ENCODE peak calls at places on chromosomes 2 and 18, in five cellular contexts. One of them, this sample, is unnamed.

GRCh38 chr2:37768491-37768925 is 97.1 kb upstream of the CDC42EP3 start:
- DNase-seq in IMR-90: peak; percentile 92
- DNase-seq in H9: no peak
- DNase-seq in mesenchymal stem cell: peak; percentile 90
- DNase-seq in H1: no peak
- DNase-seq in this sample: no peak

GRCh38 chr18:72826736-72827135 is 41.1 kb downstream of the NETO1 start:
- DNase-seq in IMR-90: no peak
- DNase-seq in H9: peak; percentile 47
- DNase-seq in mesenchymal stem cell: no peak
- DNase-seq in H1: no peak
- DNase-seq in this sample: no peak

GRCh38 chr2:117745537-117745936 is 69.0 kb upstream of the DDX18 start:
- DNase-seq in IMR-90: no peak
- DNase-seq in H9: no peak
- DNase-seq in mesenchymal stem cell: no peak
- DNase-seq in H1: no peak
- DNase-seq in this sample: no peak

GRCh38 chr2:169362346-169363026 is at the start of gene LRP2:
- DNase-seq in IMR-90: no peak
- DNase-seq in H9: peak; percentile 38
- DNase-seq in mesenchymal stem cell: peak; percentile 15
- DNase-seq in H1: peak; percentile 73
- DNase-seq in this sample: peak; percentile 50

GRCh38 chr2:218812096-218812815 is 19.3 kb downstream of the PRKAG3 start:
- DNase-seq in IMR-90: no peak
- DNase-seq in H9: no peak
- DNase-seq in mesenchymal stem cell: no peak
- DNase-seq in H1: no peak
- DNase-seq in this sample: no peak

GRCh38 chr2:118388771-118389170 is 300.5 kb downstream of the INSIG2 start:
- DNase-seq in IMR-90: peak; percentile 74
- DNase-seq in H9: no peak
- DNase-seq in mesenchymal stem cell: no peak
- DNase-seq in H1: no peak
- DNase-seq in this sample: no peak

GRCh38 chr18:77866309-77866708 is 616.7 kb downstream of the GALR1 start:
- DNase-seq in IMR-90: no peak
- DNase-seq in H9: no peak
- DNase-seq in mesenchymal stem cell: no peak
- DNase-seq in H1: no peak
- DNase-seq in this sample: no peak

GRCh38 chr2:101173707-101174295 is 22.6 kb upstream of the TBC1D8 start:
- DNase-seq in IMR-90: no peak
- DNase-seq in H9: no peak
- DNase-seq in mesenchymal stem cell: no peak
- DNase-seq in H1: no peak
- DNase-seq in this sample: no peak

GRCh38 chr2:237996041-237996593 is 29.3 kb downstream of the UBE2F start:
- DNase-seq in IMR-90: peak; percentile 84
- DNase-seq in H9: no peak
- DNase-seq in mesenchymal stem cell: peak; percentile 62
- DNase-seq in H1: no peak
- DNase-seq in this sample: no peak

GRCh38 chr2:163604941-163605555 is 130.8 kb downstream of the FIGN start:
- DNase-seq in IMR-90: peak; percentile 79
- DNase-seq in H9: no peak
- DNase-seq in mesenchymal stem cell: peak; percentile 75
- DNase-seq in H1: no peak
- DNase-seq in this sample: no peak

GRCh38 chr2:226795281-226796011 is 4.2 kb downstream of the IRS1 start:
- DNase-seq in IMR-90: peak; percentile 56
- DNase-seq in H9: no peak
- DNase-seq in mesenchymal stem cell: no peak
- DNase-seq in H1: peak; percentile 48
- DNase-seq in this sample: no peak

GRCh38 chr2:20225294-20226151 is 593 bp upstream of the SDC1 start:
- DNase-seq in IMR-90: peak; percentile 50
- DNase-seq in H9: peak; percentile 84
- DNase-seq in mesenchymal stem cell: peak; percentile 57
- DNase-seq in H1: peak; percentile 87
- DNase-seq in this sample: peak; percentile 77

GRCh38 chr2:201775326-201775725 is 5.4 kb downstream of the ALS2 start:
- DNase-seq in IMR-90: no peak
- DNase-seq in H9: no peak
- DNase-seq in mesenchymal stem cell: no peak
- DNase-seq in H1: no peak
- DNase-seq in this sample: no peak

GRCh38 chr2:25250331-25251031 is 82.1 kb upstream of the POMC start:
- DNase-seq in IMR-90: peak; percentile 92
- DNase-seq in H9: no peak
- DNase-seq in mesenchymal stem cell: peak; percentile 74
- DNase-seq in H1: no peak
- DNase-seq in this sample: no peak

GRCh38 chr2:196239622-196240587 is 68.5 kb upstream of the STK17B start:
- DNase-seq in IMR-90: peak; percentile 93
- DNase-seq in H9: no peak
- DNase-seq in mesenchymal stem cell: peak; percentile 95
- DNase-seq in H1: no peak
- DNase-seq in this sample: no peak

GRCh38 chr18:61580061-61580460 is 246.8 kb downstream of the CDH20 start:
- DNase-seq in IMR-90: no peak
- DNase-seq in H9: no peak
- DNase-seq in mesenchymal stem cell: peak; percentile 56
- DNase-seq in H1: no peak
- DNase-seq in this sample: no peak

GRCh38 chr2:16021611-16022363 is 81.4 kb downstream of the MYCN start:
- DNase-seq in IMR-90: no peak
- DNase-seq in H9: no peak
- DNase-seq in mesenchymal stem cell: no peak
- DNase-seq in H1: no peak
- DNase-seq in this sample: no peak

GRCh38 chr2:231124833-231125232 is at the start of gene HTR2B:
- DNase-seq in IMR-90: peak; percentile 35
- DNase-seq in H9: no peak
- DNase-seq in mesenchymal stem cell: peak; percentile 69
- DNase-seq in H1: no peak
- DNase-seq in this sample: no peak

GRCh38 chr2:4214444-4215295 is 511.3 kb downstream of the DCDC2C start:
- DNase-seq in IMR-90: no peak
- DNase-seq in H9: no peak
- DNase-seq in mesenchymal stem cell: no peak
- DNase-seq in H1: no peak
- DNase-seq in this sample: no peak

GRCh38 chr2:161273038-161273760 is 35.0 kb upstream of the PSMD14 start:
- DNase-seq in IMR-90: peak; percentile 72
- DNase-seq in H9: no peak
- DNase-seq in mesenchymal stem cell: peak; percentile 67
- DNase-seq in H1: no peak
- DNase-seq in this sample: peak; percentile 62

GRCh38 chr2:26462511-26463251 is 15.2 kb downstream of the OTOF start:
- DNase-seq in IMR-90: peak; percentile 58
- DNase-seq in H9: peak; percentile 77
- DNase-seq in mesenchymal stem cell: peak; percentile 48
- DNase-seq in H1: peak; percentile 77
- DNase-seq in this sample: peak; percentile 38

GRCh38 chr2:218368621-218369153 is 12.0 kb downstream of the CATIP start:
- DNase-seq in IMR-90: no peak
- DNase-seq in H9: peak; percentile 68
- DNase-seq in mesenchymal stem cell: peak; percentile 46
- DNase-seq in H1: peak; percentile 54
- DNase-seq in this sample: no peak

GRCh38 chr2:1672738-1673137 is 71.6 kb downstream of the PXDN start:
- DNase-seq in IMR-90: no peak
- DNase-seq in H9: no peak
- DNase-seq in mesenchymal stem cell: no peak
- DNase-seq in H1: no peak
- DNase-seq in this sample: no peak

GRCh38 chr18:28175930-28176673 is 828 bp downstream of the CDH2 start:
- DNase-seq in IMR-90: peak; percentile 27
- DNase-seq in H9: peak; percentile 43
- DNase-seq in mesenchymal stem cell: peak; percentile 53
- DNase-seq in H1: peak; percentile 72
- DNase-seq in this sample: peak; percentile 30

GRCh38 chr2:230762317-230762896 is 49.8 kb downstream of the CAB39 start:
- DNase-seq in IMR-90: no peak
- DNase-seq in H9: peak; percentile 79
- DNase-seq in mesenchymal stem cell: peak; percentile 58
- DNase-seq in H1: no peak
- DNase-seq in this sample: peak; percentile 6

GRCh38 chr18:13312515-13312914 is 94.0 kb downstream of the LDLRAD4 start:
- DNase-seq in IMR-90: no peak
- DNase-seq in H9: no peak
- DNase-seq in mesenchymal stem cell: no peak
- DNase-seq in H1: no peak
- DNase-seq in this sample: no peak

GRCh38 chr2:167140767-167141166 is 252.5 kb downstream of the XIRP2 start:
- DNase-seq in IMR-90: peak; percentile 100
- DNase-seq in H9: no peak
- DNase-seq in mesenchymal stem cell: peak; percentile 88
- DNase-seq in H1: no peak
- DNase-seq in this sample: no peak

GRCh38 chr2:197707316-197708213 is 2.4 kb downstream of the MARS2 start:
- DNase-seq in IMR-90: peak; percentile 74
- DNase-seq in H9: no peak
- DNase-seq in mesenchymal stem cell: peak; percentile 68
- DNase-seq in H1: no peak
- DNase-seq in this sample: no peak

GRCh38 chr18:10421859-10422258 is 32.6 kb upstream of the APCDD1 start:
- DNase-seq in IMR-90: peak; percentile 69
- DNase-seq in H9: no peak
- DNase-seq in mesenchymal stem cell: no peak
- DNase-seq in H1: no peak
- DNase-seq in this sample: no peak

GRCh38 chr2:240249423-240250149 is 109.1 kb upstream of the OTOS start:
- DNase-seq in IMR-90: no peak
- DNase-seq in H9: peak; percentile 29
- DNase-seq in mesenchymal stem cell: no peak
- DNase-seq in H1: no peak
- DNase-seq in this sample: no peak

GRCh38 chr2:191202881-191203397 is 42.3 kb upstream of the MYO1B start:
- DNase-seq in IMR-90: peak; percentile 83
- DNase-seq in H9: no peak
- DNase-seq in mesenchymal stem cell: peak; percentile 89
- DNase-seq in H1: no peak
- DNase-seq in this sample: no peak

GRCh38 chr2:236535024-236535423 is 34.6 kb upstream of the ACKR3 start:
- DNase-seq in IMR-90: peak; percentile 8
- DNase-seq in H9: no peak
- DNase-seq in mesenchymal stem cell: peak; percentile 22
- DNase-seq in H1: no peak
- DNase-seq in this sample: no peak

GRCh38 chr18:45122510-45122909 is 441.8 kb downstream of the SETBP1 start:
- DNase-seq in IMR-90: no peak
- DNase-seq in H9: no peak
- DNase-seq in mesenchymal stem cell: peak; percentile 16
- DNase-seq in H1: no peak
- DNase-seq in this sample: no peak

GRCh38 chr2:129877289-129877741 is 102.2 kb upstream of the RAB6C start:
- DNase-seq in IMR-90: peak; percentile 61
- DNase-seq in H9: peak; percentile 95
- DNase-seq in mesenchymal stem cell: peak; percentile 56
- DNase-seq in H1: peak; percentile 83
- DNase-seq in this sample: peak; percentile 90
- H4K91ac ChIP-seq in IMR-90: no peak overlapping the region
- H4K91ac ChIP-seq in H9: no peak overlapping the region
- H4K91ac ChIP-seq in mesenchymal stem cell: no peak overlapping the region
- H4K91ac ChIP-seq in H1: no peak overlapping the region
- H4K91ac ChIP-seq in this sample: no peak overlapping the region

GRCh38 chr18:79613186-79613931 is 66.2 kb upstream of the CTDP1 start:
- DNase-seq in IMR-90: no peak
- DNase-seq in H9: no peak
- DNase-seq in mesenchymal stem cell: no peak
- DNase-seq in H1: peak; percentile 40
- DNase-seq in this sample: no peak
- H2BK15ac ChIP-seq in IMR-90: no peak overlapping the region
- H2BK15ac ChIP-seq in H9: no peak overlapping the region
- H2BK15ac ChIP-seq in mesenchymal stem cell: no peak overlapping the region
- H2BK15ac ChIP-seq in H1: peak overlapping the region; percentile 88
- H2BK15ac ChIP-seq in this sample: peak overlapping the region; percentile 81

DNA sequence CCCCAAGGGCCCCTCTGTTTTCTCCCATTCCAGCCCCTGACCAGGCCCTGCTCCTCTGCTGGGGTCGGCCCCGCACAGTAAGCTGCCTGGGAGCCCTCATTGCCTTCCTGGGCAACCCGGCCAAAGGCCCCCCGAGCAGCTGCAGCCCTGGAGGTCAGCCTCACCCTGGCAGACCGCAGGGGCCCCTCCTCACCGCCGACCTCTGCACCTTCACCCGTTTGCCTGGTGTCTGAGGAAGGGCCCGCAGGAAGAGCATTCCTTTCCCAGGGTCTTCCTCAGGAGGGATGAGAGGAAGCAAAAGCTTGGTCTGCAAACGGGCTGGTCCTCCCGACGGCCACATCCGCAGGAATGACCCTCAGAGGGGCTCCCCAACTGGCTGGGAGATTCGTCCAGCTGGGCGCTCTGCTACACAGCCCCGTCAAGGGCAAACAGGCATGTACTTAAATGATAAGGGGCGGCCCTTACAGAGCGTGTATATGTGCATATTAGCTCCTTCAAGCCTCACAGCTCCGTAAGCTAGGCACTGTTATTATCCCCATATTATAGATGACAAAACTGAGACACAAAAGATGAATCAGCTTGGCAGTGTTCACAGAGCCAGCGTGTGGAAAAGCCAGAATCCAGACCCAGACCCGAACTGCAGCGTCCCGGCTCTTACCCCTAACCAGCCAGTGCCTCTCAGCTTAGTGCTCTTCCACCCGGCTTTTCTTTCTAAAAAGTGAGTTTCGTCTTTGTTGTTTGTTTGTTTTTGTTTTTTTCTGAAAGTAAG is 52.8 kb downstream of the SLC4A1AP start:
- DNase-seq in IMR-90: no peak
- DNase-seq in H9: peak; percentile 59
- DNase-seq in mesenchymal stem cell: no peak
- DNase-seq in H1: peak; percentile 75
- DNase-seq in this sample: no peak
- H4K91ac ChIP-seq in IMR-90: peak overlapping the region; percentile 48
- H4K91ac ChIP-seq in H9: no peak overlapping the region
- H4K91ac ChIP-seq in mesenchymal stem cell: peak overlapping the region; percentile 37
- H4K91ac ChIP-seq in H1: peak overlapping the region; percentile 44
- H4K91ac ChIP-seq in this sample: no peak overlapping the region

GRCh38 chr2:110645616-110646015 is 32.2 kb downstream of the BUB1 start:
- DNase-seq in IMR-90: no peak
- DNase-seq in H9: no peak
- DNase-seq in mesenchymal stem cell: no peak
- DNase-seq in H1: no peak
- DNase-seq in this sample: no peak

GRCh38 chr2:110644357-110644756 is 33.5 kb downstream of the BUB1 start:
- DNase-seq in IMR-90: no peak
- DNase-seq in H9: no peak
- DNase-seq in mesenchymal stem cell: no peak
- DNase-seq in H1: no peak
- DNase-seq in this sample: no peak

GRCh38 chr2:110639972-110640371 is 37.9 kb downstream of the BUB1 start:
- DNase-seq in IMR-90: no peak
- DNase-seq in H9: no peak
- DNase-seq in mesenchymal stem cell: no peak
- DNase-seq in H1: no peak
- DNase-seq in this sample: no peak

GRCh38 chr2:110638976-110639695 is 38.7 kb downstream of the BUB1 start:
- DNase-seq in IMR-90: no peak
- DNase-seq in H9: no peak
- DNase-seq in mesenchymal stem cell: no peak
- DNase-seq in H1: no peak
- DNase-seq in this sample: no peak

GRCh38 chr2:110642360-110642759 is 35.5 kb downstream of the BUB1 start:
- DNase-seq in IMR-90: no peak
- DNase-seq in H9: no peak
- DNase-seq in mesenchymal stem cell: no peak
- DNase-seq in H1: no peak
- DNase-seq in this sample: no peak
- H2BK15ac ChIP-seq in IMR-90: no peak overlapping the region
- H2BK15ac ChIP-seq in H9: no peak overlapping the region
- H2BK15ac ChIP-seq in mesenchymal stem cell: no peak overlapping the region
- H2BK15ac ChIP-seq in H1: no peak overlapping the region
- H2BK15ac ChIP-seq in this sample: no peak overlapping the region